ENCODE peak calls at places on chromosomes 12 and 14, in ten cellular contexts. C, E, A, U, Q, D, R, V, H and G are unnamed samples.
A peak's percentile ranks its signal among the peaks of the same experiment; 100 is the strongest.

GRCh38 chr14:73895939-73896338 is 9.3 kb downstream of the ZNF410 start:
- DNase-seq in U (no peak), Q (no peak), C (no peak), H (no peak), A (no peak), D (no peak), R (no peak), E (no peak), V (no peak), G (no peak)

GRCh38 chr14:70886421-70887206 is 20.6 kb upstream of the PCNX1 start:
- DNase-seq in V (no peak), Q (no peak), U (no peak), D (no peak), H (peak; percentile 15), C (no peak), A (no peak), E (no peak), R (peak; percentile 29), G (peak; percentile 43)

GRCh38 chr12:130280226-130280625 is 57.5 kb upstream of the PIWIL1 start:
- DNase-seq in E (no peak), Q (no peak), U (no peak), V (no peak), H (no peak), R (no peak), C (no peak), A (no peak), D (no peak), G (no peak)

GRCh38 chr14:53047302-53047701 is 96.5 kb upstream of the FERMT2 start:
- DNase-seq in E (no peak), A (no peak), C (no peak), V (no peak), H (no peak), U (no peak), D (no peak), R (no peak), Q (no peak), G (no peak)

GRCh38 chr12:120783197-120783596 is 57.6 kb downstream of the ACADS start:
- DNase-seq in C (no peak), D (no peak), H (no peak), A (no peak), E (no peak), U (no peak), R (no peak), V (no peak), Q (no peak), G (no peak)

GRCh38 chr14:92460916-92461579 is 52.5 kb upstream of the RIN3 start:
- DNase-seq in E (no peak), V (no peak), Q (peak; percentile 17), U (no peak), A (no peak), C (peak; percentile 24), H (no peak), D (no peak), R (peak; percentile 56), G (peak; percentile 6)

GRCh38 chr12:84658877-84659276 is 253.7 kb downstream of the SLC6A15 start:
- DNase-seq in U (no peak), R (no peak), E (no peak), Q (no peak), A (no peak), V (no peak), D (no peak), H (no peak), C (no peak), G (no peak)

GRCh38 chr12:91922674-91923073 is 223.0 kb downstream of the BTG1 start:
- DNase-seq in Q (no peak), U (no peak), H (no peak), E (no peak), V (no peak), D (no peak), A (no peak), C (no peak), R (no peak), G (no peak)

GRCh38 chr12:109542876-109543275 is 30.4 kb downstream of the MMAB start:
- DNase-seq in R (no peak), V (no peak), H (no peak), Q (no peak), A (no peak), D (no peak), U (no peak), C (no peak), E (no peak), G (no peak)

GRCh38 chr12:129138776-129139175 is 285.5 kb downstream of the GLT1D1 start:
- DNase-seq in V (no peak), U (no peak), A (no peak), H (no peak), Q (no peak), D (no peak), E (no peak), R (no peak), C (no peak), G (no peak)

DNA sequence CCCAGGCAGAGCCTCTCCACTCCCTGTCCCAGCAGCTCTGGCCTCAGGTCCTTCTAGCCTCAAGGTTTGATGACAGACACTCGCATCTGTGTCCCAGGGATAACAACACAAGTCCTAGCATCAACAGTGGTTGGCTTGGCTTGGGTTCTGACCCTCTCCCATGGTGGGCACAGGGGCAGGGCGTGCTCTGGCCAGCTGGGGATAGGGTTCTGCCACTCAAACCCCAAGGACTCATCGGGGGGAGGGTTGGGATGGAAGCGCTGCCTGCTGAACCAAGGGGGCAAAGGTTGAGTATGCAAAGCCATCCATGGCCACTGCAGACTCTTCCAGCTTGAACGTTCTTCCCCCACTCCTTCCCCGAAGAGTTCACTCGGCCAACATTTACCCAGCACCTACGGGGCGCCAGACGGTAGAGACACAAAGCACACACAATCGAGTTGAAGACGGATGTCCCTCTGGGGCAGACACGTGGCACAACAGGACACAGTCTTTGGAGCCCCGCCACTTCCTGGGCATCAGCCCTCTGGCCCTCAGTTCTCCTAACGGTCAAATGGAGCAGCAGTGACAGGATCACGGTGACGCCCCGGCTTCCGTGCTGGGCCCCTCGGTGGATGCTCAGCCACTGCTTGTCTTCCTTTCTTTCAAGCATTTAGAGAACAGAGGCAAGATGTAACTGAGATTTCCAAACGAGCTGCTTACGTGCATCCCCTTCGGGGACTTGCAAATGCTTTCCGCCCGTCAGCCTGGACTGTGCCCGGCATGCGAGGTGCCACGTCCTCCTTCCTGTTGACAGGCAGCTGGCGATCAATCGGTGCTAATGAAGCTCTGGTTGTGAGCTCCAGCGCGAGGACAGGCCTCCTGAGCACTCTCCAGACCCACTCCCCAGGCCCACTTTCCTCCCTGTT is 42.6 kb downstream of the DLK1 start:
- DNase-seq in Q (no peak), C (no peak), V (no peak), E (no peak), D (no peak), H (no peak), A (no peak), R (no peak), U (no peak), G (no peak)
- TF ChIP-seq POLR2A in Q (no peak), C (no peak), V (no peak), E (no peak), D (no peak), H (no peak), A (no peak), R (no peak), U (no peak), G (no peak)

DNA sequence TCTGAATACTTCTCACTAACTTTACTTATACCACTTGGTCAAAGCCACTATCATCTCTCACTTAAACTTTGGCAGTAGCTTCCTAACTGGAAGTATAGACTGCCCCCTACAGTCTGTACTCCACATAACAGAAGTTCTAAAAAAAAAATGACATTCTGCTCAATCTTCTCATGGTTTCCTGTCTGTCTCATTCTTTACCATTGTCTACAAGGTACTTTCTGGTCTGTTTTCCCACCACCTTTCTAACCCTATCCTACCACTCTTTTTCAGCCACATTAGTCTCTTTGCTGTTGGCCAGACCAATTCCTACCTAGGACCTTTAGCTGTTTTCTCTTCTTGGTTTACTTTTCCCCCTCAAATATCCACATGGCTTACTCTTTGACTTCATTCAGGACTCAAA is 14.7 kb downstream of the CPSF6 start:
- DNase-seq in U (peak; percentile 64), Q (no peak), C (no peak), D (no peak), R (no peak), V (no peak), A (no peak), H (no peak), E (no peak), G (peak; percentile 79)
- TF ChIP-seq POLR2A in U (no peak), Q (no peak), C (no peak), D (no peak), R (no peak), V (no peak), A (no peak), H (no peak), E (no peak), G (no peak)

GRCh38 chr12:57128519-57129247 is 400 bp downstream of the LRP1 start:
- DNase-seq in Q (no peak), E (no peak), H (no peak), A (no peak), R (no peak), C (no peak), U (no peak), D (no peak), V (no peak), G (no peak)

GRCh38 chr12:57127101-57127709 is 1.1 kb upstream of the LRP1 start:
- DNase-seq in D (peak; percentile 78), C (peak; percentile 84), H (peak; percentile 67), U (peak; percentile 79), E (peak; percentile 67), R (peak; percentile 88), V (no peak), Q (peak; percentile 92), A (no peak), G (peak; percentile 58)

GRCh38 chr12:57129311-57130288 is 1.3 kb downstream of the LRP1 start:
- DNase-seq in V (no peak), A (no peak), D (no peak), Q (no peak), U (no peak), H (peak; percentile 72), R (peak; percentile 57), C (no peak), E (no peak), G (no peak)

GRCh38 chr12:57126561-57126960 is 1.7 kb upstream of the LRP1 start:
- DNase-seq in U (no peak), V (no peak), C (no peak), H (no peak), Q (no peak), D (no peak), A (no peak), R (no peak), E (no peak), G (peak; percentile 14)

GRCh38 chr12:57127710-57128518 is at the start of gene LRP1:
- DNase-seq in D (peak; percentile 87), C (peak; percentile 83), E (peak; percentile 73), H (peak; percentile 81), U (peak; percentile 88), A (no peak), Q (peak; percentile 89), R (peak; percentile 92), V (no peak), G (peak; percentile 68)
- TF ChIP-seq POLR2A in D (peak; percentile 82), C (no peak), E (peak; percentile 92), H (peak; percentile 74), U (peak; percentile 62), A (no peak), Q (peak; percentile 51), R (no peak), V (peak; percentile 37), G (no peak)

GRCh38 chr14:99683619-99684355 is at the start of gene CYP46A1:
- DNase-seq in V (peak; percentile 99), D (peak; percentile 100), U (peak; percentile 99), Q (peak; percentile 100), H (peak; percentile 100), A (peak; percentile 100), C (peak; percentile 100), R (peak; percentile 100), E (peak; percentile 100), G (peak; percentile 100)
- TF ChIP-seq POLR2A in V (no peak), D (no peak), U (peak; percentile 41), Q (no peak), H (no peak), A (peak; percentile 41), C (no peak), R (no peak), E (peak; percentile 24), G (peak; percentile 48)

GRCh38 chr14:76812422-76813383 is at the start of gene ANGEL1:
- DNase-seq in R (peak; percentile 97), D (peak; percentile 97), Q (peak; percentile 95), C (peak; percentile 98), H (peak; percentile 97), A (peak; percentile 98), E (peak; percentile 92), U (peak; percentile 96), V (peak; percentile 82), G (peak; percentile 96)
- TF ChIP-seq POLR2A in R (no peak), D (peak; percentile 58), Q (peak; percentile 75), C (no peak), H (peak; percentile 94), A (no peak), E (peak; percentile 88), U (peak; percentile 89), V (peak; percentile 90), G (peak; percentile 75)